ENCODE peak calls at places on chromosome 17, in four cellular contexts. N is HepG2, M is GM12878, Y is K562. U is an unnamed sample.

GRCh38 chr17:44187131-44187899 is 543 bp downstream of the TMUB2 start:
- DNase-seq in Y (no peak), M (no peak), N (no peak), U (no peak)

GRCh38 chr17:69577098-69577497 is 162.6 kb downstream of the MAP2K6 start:
- DNase-seq in N (no peak), M (no peak), Y (no peak), U (no peak)

GRCh38 chr17:58325289-58325726 is 3.3 kb downstream of the TSPOAP1 start:
- DNase-seq in Y (no peak), M (no peak), N (no peak), U (no peak)

GRCh38 chr17:30363715-30364202 is 15.0 kb upstream of the CPD start:
- DNase-seq in N (no peak), M (peak), Y (peak), U (no peak)

GRCh38 chr17:43454888-43455287 is 28.9 kb upstream of the DHX8 start:
- DNase-seq in M (no peak), N (no peak), Y (no peak), U (no peak)

GRCh38 chr17:50584749-50585148 is 24.2 kb downstream of the CACNA1G start:
- DNase-seq in Y (no peak), M (no peak), N (no peak), U (no peak)

GRCh38 chr17:36691606-36692005 is 90.2 kb downstream of the MRM1 start:
- DNase-seq in Y (no peak), N (no peak), M (no peak), U (no peak)

GRCh38 chr17:76535788-76536510 is 1.6 kb downstream of the CYGB start:
- DNase-seq in N (no peak), Y (no peak), M (no peak), U (no peak)

GRCh38 chr17:7095642-7096041 is 15.6 kb upstream of the CLEC10A start:
- DNase-seq in M (peak), Y (no peak), N (no peak), U (no peak)

GRCh38 chr17:2025622-2026309 is 632 bp upstream of the RTN4RL1 start:
- DNase-seq in N (peak), M (no peak), Y (peak), U (peak)

GRCh38 chr17:39150795-39151679 is at the start of gene PLXDC1:
- DNase-seq in M (no peak), Y (no peak), N (no peak), U (no peak)

GRCh38 chr17:13888043-13888442 is 181.3 kb upstream of the COX10 start:
- DNase-seq in Y (peak), N (no peak), M (no peak), U (peak)

GRCh38 chr17:43104665-43105064 is 20.5 kb downstream of the BRCA1 start:
- DNase-seq in N (no peak), M (no peak), Y (no peak), U (no peak)

GRCh38 chr17:76054112-76054476 is 18.2 kb downstream of the SRP68 start:
- DNase-seq in N (no peak), Y (no peak), M (no peak), U (no peak)

GRCh38 chr17:3512512-3513171 is 36.8 kb downstream of the ASPA start:
- DNase-seq in Y (peak), N (no peak), M (no peak), U (no peak)

GRCh38 chr17:34154916-34155730 is 100.0 kb upstream of the CCL2 start:
- DNase-seq in N (no peak), Y (no peak), M (no peak), U (no peak)

GRCh38 chr17:81931557-81932332 is 4.2 kb upstream of the MAFG start:
- DNase-seq in M (no peak), N (no peak), Y (no peak), U (no peak)

GRCh38 chr17:46769531-46770438 is 48.7 kb downstream of the WNT3 start:
- DNase-seq in M (no peak), N (no peak), Y (no peak), U (no peak)

GRCh38 chr17:70138309-70138865 is 30.9 kb upstream of the KCNJ2 start:
- DNase-seq in N (no peak), Y (no peak), M (no peak), U (peak)

GRCh38 chr17:3962217-3963069 is 1.8 kb downstream of the ATP2A3 start:
- DNase-seq in M (no peak), Y (no peak), N (no peak), U (no peak)

GRCh38 chr17:5226940-5227878 is 7.5 kb downstream of the SCIMP start:
- DNase-seq in M (peak), Y (no peak), N (no peak), U (no peak)

GRCh38 chr17:4664230-4664629 is 22.8 kb upstream of the ALOX15 start:
- DNase-seq in N (no peak), M (no peak), Y (no peak), U (no peak)

GRCh38 chr17:4566785-4567184 is 6.4 kb upstream of the GGT6 start:
- DNase-seq in M (no peak), Y (peak), N (peak), U (peak)

GRCh38 chr17:70076189-70076588 is 1.2 kb downstream of the KCNJ16 start:
- DNase-seq in M (no peak), Y (no peak), N (no peak), U (no peak)

GRCh38 chr17:58279016-58279671 is 1.6 kb downstream of the MPO start:
- DNase-seq in N (no peak), Y (no peak), M (no peak), U (peak)

GRCh38 chr17:19996086-19996485 is 13.1 kb upstream of the SPECC1 start:
- DNase-seq in Y (no peak), M (no peak), N (no peak), U (no peak)

GRCh38 chr17:8109669-8110455 is 8.5 kb downstream of the ALOXE3 start:
- DNase-seq in N (no peak), Y (peak), M (no peak), U (peak)

GRCh38 chr17:57986841-57987581 is 1.0 kb downstream of the VEZF1 start:
- DNase-seq in Y (peak), M (no peak), N (peak), U (peak)

GRCh38 chr17:64148699-64149098 is 18.8 kb upstream of the ERN1 start:
- DNase-seq in Y (no peak), N (no peak), M (no peak), U (no peak)

GRCh38 chr17:29155966-29156338 is 24.2 kb downstream of the MYO18A start:
- DNase-seq in M (no peak), N (no peak), Y (no peak), U (no peak)

GRCh38 chr17:36837616-36838272 is 99.5 kb upstream of the LHX1 start:
- DNase-seq in N (no peak), M (no peak), Y (no peak), U (peak)

GRCh38 chr17:45022655-45023339 is 28.6 kb downstream of the DCAKD start:
- DNase-seq in N (no peak), M (peak), Y (no peak), U (no peak)

GRCh38 chr17:33868899-33869298 is 386.2 kb upstream of the CCL2 start:
- DNase-seq in M (no peak), Y (peak), N (no peak), U (no peak)

GRCh38 chr17:9381068-9381467 is 194.6 kb downstream of the STX8 start:
- DNase-seq in M (no peak), N (no peak), Y (no peak), U (no peak)

GRCh38 chr17:7673239-7673638 is 14.1 kb downstream of the TP53 start:
- DNase-seq in Y (peak), N (peak), M (peak), U (peak)

GRCh38 chr17:37815516-37815915 is 70.7 kb upstream of the HNF1B start:
- DNase-seq in N (no peak), Y (no peak), M (no peak), U (no peak)

GRCh38 chr17:78883090-78883532 is 19.9 kb downstream of the CEP295NL start:
- DNase-seq in N (peak), Y (peak), M (no peak), U (no peak)
- TF ChIP-seq TARDBP in N (no peak), Y (no peak), M (no peak), U (no peak)

GRCh38 chr17:11991461-11991860 is 5.8 kb downstream of the ZNF18 start:
- DNase-seq in Y (no peak), N (no peak), M (no peak), U (no peak)

GRCh38 chr17:11990363-11990983 is 6.8 kb downstream of the ZNF18 start:
- DNase-seq in M (no peak), Y (no peak), N (no peak), U (no peak)

GRCh38 chr17:11981862-11982261 is 15.4 kb downstream of the ZNF18 start:
- DNase-seq in Y (no peak), N (no peak), M (no peak), U (no peak)

GRCh38 chr17:11986179-11986938 is 10.9 kb downstream of the ZNF18 start:
- DNase-seq in Y (no peak), M (no peak), N (peak), U (no peak)

GRCh38 chr17:11986939-11987329 is 10.3 kb downstream of the ZNF18 start:
- DNase-seq in M (no peak), Y (peak), N (peak), U (peak)
- TF ChIP-seq TARDBP in M (no peak), Y (no peak), N (no peak), U (no peak)

GRCh38 chr17:74956093-74956492 is 16.5 kb downstream of the HID1 start:
- DNase-seq in N (no peak), Y (no peak), M (no peak), U (no peak)

GRCh38 chr17:74954115-74954514 is 18.4 kb downstream of the OTOP3 start:
- DNase-seq in Y (no peak), M (no peak), N (no peak), U (no peak)

GRCh38 chr17:74953129-74953687 is 17.5 kb downstream of the OTOP3 start:
- DNase-seq in Y (no peak), N (no peak), M (no peak), U (no peak)

GRCh38 chr17:74952431-74953128 is 16.9 kb downstream of the OTOP3 start:
- DNase-seq in M (no peak), N (no peak), Y (no peak), U (no peak)

DNA sequence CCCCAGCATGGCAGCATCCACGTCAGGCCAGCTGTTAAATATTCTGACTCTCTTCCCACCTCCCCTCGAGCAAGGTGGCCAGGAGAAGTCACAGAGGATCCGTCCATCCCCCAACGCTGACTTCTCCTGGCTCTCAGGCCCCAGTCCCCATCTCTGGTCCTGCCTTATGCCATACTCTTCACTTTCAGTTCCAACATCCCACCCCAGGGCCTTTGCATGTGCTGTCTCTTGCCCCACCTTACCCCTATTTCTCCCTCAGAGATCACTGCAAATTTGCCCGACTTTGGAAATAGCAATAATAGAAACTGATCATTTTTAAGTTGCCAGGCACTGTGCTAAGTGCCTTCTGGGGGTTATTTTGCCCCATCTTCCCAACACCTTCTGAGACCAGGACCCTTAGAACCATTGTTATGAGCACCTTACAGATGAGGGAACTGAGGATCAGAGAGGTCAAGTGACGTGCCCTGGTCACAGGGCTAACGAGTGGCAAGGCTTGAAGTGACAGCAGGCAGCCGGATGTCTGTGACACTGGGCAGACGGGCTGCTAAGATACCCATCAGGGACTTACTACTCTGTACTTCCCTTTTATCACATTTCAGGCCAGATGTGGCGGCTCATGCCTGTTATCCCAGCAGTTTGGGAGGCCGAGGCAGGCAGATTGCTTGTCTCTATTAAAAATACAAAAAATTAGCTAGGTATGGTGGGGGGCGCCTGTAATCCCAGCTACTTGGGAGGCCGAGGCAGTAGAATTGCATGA is 17.7 kb downstream of the HID1 start:
- DNase-seq in M (no peak), N (no peak), Y (no peak), U (no peak)
- TF ChIP-seq TARDBP in M (no peak), N (no peak), Y (no peak), U (no peak)

GRCh38 chr17:83099570-83100181 is 20.3 kb downstream of the METRNL start:
- DNase-seq in M (no peak), Y (no peak), N (no peak), U (no peak)
- TF ChIP-seq TARDBP in M (no peak), Y (no peak), N (no peak), U (no peak)

GRCh38 chr17:79952915-79953314 is 82.8 kb downstream of the TBC1D16 start:
- DNase-seq in N (peak), M (no peak), Y (no peak), U (no peak)
- TF ChIP-seq TARDBP in N (no peak), M (no peak), Y (no peak), U (no peak)

GRCh38 chr17:31452101-31452500 is 60.6 kb downstream of the RAB11FIP4 start:
- DNase-seq in N (no peak), M (no peak), Y (no peak), U (no peak)
- TF ChIP-seq TARDBP in N (no peak), M (no peak), Y (no peak), U (no peak)